ENCODE peak calls at places on chromosomes 1 and 21, in six cellular contexts. Z, S, R, W, U and Y are unnamed samples.
A peak's percentile ranks its signal among the peaks of the same experiment; 100 is the strongest.

GRCh38 chr1:37945743-37946702 is 830 bp downstream of the INPP5B start:
- DNase-seq in R (no peak), S (peak; percentile 82), Z (no peak), W (no peak), U (peak; percentile 86), Y (peak; percentile 61)

GRCh38 chr1:903721-904270 is 19.9 kb upstream of the SAMD11 start:
- DNase-seq in R (no peak), S (no peak), W (no peak), U (peak; percentile 10), Z (no peak), Y (peak; percentile 16)

GRCh38 chr1:112901387-112901786 is 54.6 kb downstream of the SLC16A1 start:
- DNase-seq in R (no peak), Z (no peak), U (no peak), S (no peak), W (no peak), Y (no peak)

GRCh38 chr1:24900985-24901781 is 28.9 kb downstream of the RUNX3 start:
- DNase-seq in U (no peak), Z (no peak), S (no peak), R (no peak), W (no peak), Y (no peak)

GRCh38 chr1:226979517-226980121 is 39.5 kb downstream of the COQ8A start:
- DNase-seq in U (peak; percentile 64), S (no peak), W (no peak), R (no peak), Z (no peak), Y (no peak)

GRCh38 chr1:208134491-208134890 is 109.7 kb downstream of the PLXNA2 start:
- DNase-seq in S (no peak), U (no peak), Z (no peak), R (no peak), W (no peak), Y (no peak)

GRCh38 chr1:27504588-27505419 is 14.8 kb upstream of the WASF2 start:
- DNase-seq in W (no peak), Z (no peak), U (peak; percentile 90), S (peak; percentile 45), R (no peak), Y (peak; percentile 94)

GRCh38 chr1:14553711-14554110 is 44.8 kb upstream of the KAZN start:
- DNase-seq in R (no peak), U (peak; percentile 13), S (peak; percentile 16), W (no peak), Z (no peak), Y (no peak)

GRCh38 chr1:213982814-213983588 is 4.8 kb upstream of the PROX1 start:
- DNase-seq in Z (no peak), R (no peak), S (no peak), W (peak; percentile 61), U (peak; percentile 56), Y (no peak)

GRCh38 chr1:6260433-6260934 is 414 bp downstream of the GPR153 start:
- DNase-seq in U (no peak), Z (no peak), W (no peak), R (no peak), S (no peak), Y (no peak)

GRCh38 chr1:200118779-200119505 is 91.4 kb downstream of the NR5A2 start:
- DNase-seq in S (no peak), Z (no peak), W (no peak), U (no peak), R (no peak), Y (no peak)

GRCh38 chr1:157849229-157849875 is 7.7 kb upstream of the CD5L start:
- DNase-seq in W (no peak), S (no peak), U (no peak), Z (no peak), R (no peak), Y (no peak)

GRCh38 chr1:227440167-227440566 is 121.9 kb upstream of the CDC42BPA start:
- DNase-seq in S (no peak), U (no peak), W (no peak), R (no peak), Z (no peak), Y (peak; percentile 58)

GRCh38 chr1:161153682-161154337 is at the start of gene UFC1:
- DNase-seq in S (peak; percentile 89), Z (peak; percentile 75), R (peak; percentile 75), U (peak; percentile 84), W (peak; percentile 78), Y (peak; percentile 93)

GRCh38 chr1:160971618-160972056 is 17.0 kb upstream of the ITLN2 start:
- DNase-seq in W (no peak), U (no peak), R (no peak), S (no peak), Z (no peak), Y (no peak)

GRCh38 chr1:59673575-59674467 is 140.9 kb upstream of the HOOK1 start:
- DNase-seq in R (no peak), U (no peak), W (no peak), Z (no peak), S (no peak), Y (no peak)

GRCh38 chr1:18913065-18913502 is 10.7 kb upstream of the ALDH4A1 start:
- DNase-seq in Z (peak; percentile 51), S (peak; percentile 61), R (peak; percentile 69), U (peak; percentile 88), W (peak; percentile 76), Y (peak; percentile 88)

GRCh38 chr1:198352975-198353695 is 187.3 kb downstream of the ATP6V1G3 start:
- DNase-seq in U (no peak), R (no peak), W (no peak), Z (no peak), S (no peak), Y (no peak)

GRCh38 chr1:86375688-86376087 is 20.4 kb downstream of the ODF2L start:
- DNase-seq in R (no peak), S (no peak), W (no peak), U (no peak), Z (no peak), Y (no peak)

GRCh38 chr1:84539972-84540371 is 33.6 kb upstream of the GNG5 start:
- DNase-seq in S (peak; percentile 17), W (no peak), U (no peak), Z (no peak), R (no peak), Y (no peak)

GRCh38 chr1:198333744-198334143 is 176.9 kb downstream of the NEK7 start:
- DNase-seq in W (no peak), R (no peak), Z (no peak), U (no peak), S (peak; percentile 50), Y (no peak)

GRCh38 chr1:220694866-220695382 is 4.8 kb downstream of the C1orf115 start:
- DNase-seq in R (no peak), S (no peak), Z (no peak), W (no peak), U (no peak), Y (no peak)

GRCh38 chr1:33473900-33474299 is 1.5 kb downstream of the ZSCAN20 start:
- DNase-seq in U (peak; percentile 55), Z (no peak), S (no peak), R (no peak), W (no peak), Y (no peak)

GRCh38 chr21:17798796-17799195 is 20.4 kb downstream of the C21orf91 start:
- DNase-seq in Z (no peak), W (no peak), S (peak; percentile 28), R (no peak), U (no peak), Y (no peak)

GRCh38 chr1:114803001-114803400 is 22.5 kb upstream of the SIKE1 start:
- DNase-seq in U (no peak), Z (no peak), R (no peak), S (no peak), W (no peak), Y (no peak)

GRCh38 chr1:3072178-3072947 is 3.4 kb downstream of the PRDM16 start:
- DNase-seq in Z (no peak), S (peak; percentile 9), W (no peak), U (no peak), R (no peak), Y (no peak)
- H3K27me3 ChIP-seq in Z (peaks cover 32% of the 10 kb centered on the region), S (peaks cover 4% of the 10 kb centered on the region), W (peaks cover 80% of the 10 kb centered on the region), U (peaks cover 60% of the 10 kb centered on the region), R (peaks cover 57% of the 10 kb centered on the region), Y (no peaks in the 10 kb centered on the region)

DNA sequence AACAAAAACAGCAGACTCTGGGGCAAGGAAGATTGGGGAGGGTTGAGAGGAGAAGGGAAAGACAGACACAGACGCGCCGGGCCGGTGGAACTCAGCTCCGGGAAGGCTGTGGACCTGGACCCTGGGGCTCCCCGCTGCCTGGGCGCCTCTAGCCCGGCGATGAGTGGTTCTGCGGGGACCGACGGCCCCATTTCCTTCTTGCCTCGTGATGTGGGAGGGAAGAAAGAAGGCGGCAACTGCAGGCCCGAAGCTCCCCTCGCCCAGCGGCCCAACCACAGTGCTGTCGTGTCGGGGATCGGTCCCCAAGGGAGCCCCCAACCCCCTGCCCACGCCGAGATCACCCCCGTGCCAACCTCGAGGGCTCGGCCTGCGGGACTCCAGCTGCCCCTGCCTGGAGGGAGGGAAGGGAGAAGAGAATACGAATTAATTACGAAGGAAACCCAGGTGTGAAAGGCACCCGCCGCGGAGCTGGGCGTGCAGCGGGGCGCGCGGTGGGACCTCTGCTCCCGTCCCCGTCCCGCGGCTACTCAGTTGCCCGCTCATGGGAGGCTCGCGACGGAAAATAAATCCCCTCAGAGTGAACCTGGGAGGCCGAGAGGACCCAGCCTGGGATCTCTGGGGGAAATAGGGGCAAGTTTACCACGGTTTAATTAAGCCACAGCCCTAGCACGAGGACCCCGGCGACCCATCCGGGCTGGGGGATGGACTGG is 7.4 kb downstream of the FOXD3 start:
- DNase-seq in W (no peak), S (no peak), R (no peak), U (no peak), Z (no peak), Y (no peak)
- H3K27me3 ChIP-seq in W (peaks cover 74% of the 10 kb centered on the region), S (peaks cover 83% of the 10 kb centered on the region), R (peaks cover 92% of the 10 kb centered on the region), U (peaks cover 82% of the 10 kb centered on the region), Z (peaks cover 73% of the 10 kb centered on the region), Y (no peaks in the 10 kb centered on the region)

DNA sequence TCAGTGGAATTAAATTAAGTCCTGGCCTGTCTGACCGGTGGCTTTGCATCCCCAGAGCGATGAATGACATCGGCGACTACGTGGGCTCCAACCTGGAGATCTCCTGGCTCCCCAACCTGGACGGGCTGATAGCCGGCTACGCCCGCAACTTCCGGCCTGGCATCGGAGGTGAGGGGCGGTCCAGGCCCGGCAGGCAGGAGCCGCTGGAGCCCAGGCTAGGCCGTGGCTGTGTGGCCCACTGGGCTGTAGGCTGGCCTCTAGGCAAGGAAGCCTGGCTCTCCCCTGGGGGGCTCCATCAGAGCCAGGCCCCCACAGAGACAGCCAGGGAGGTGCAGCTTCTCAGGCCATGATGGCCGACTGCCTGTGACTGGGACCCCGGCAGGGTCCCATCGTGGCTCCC is 5.7 kb downstream of the GABRD start:
- DNase-seq in Z (no peak), S (no peak), W (no peak), U (no peak), R (no peak), Y (no peak)
- H3K27me3 ChIP-seq in Z (peaks cover 26% of the 10 kb centered on the region), S (peaks cover 18% of the 10 kb centered on the region), W (peaks cover 78% of the 10 kb centered on the region), U (peaks cover 20% of the 10 kb centered on the region), R (peaks cover 38% of the 10 kb centered on the region), Y (no peaks in the 10 kb centered on the region)

GRCh38 chr1:229425564-229426159 is 8.2 kb downstream of the ACTA1 start:
- DNase-seq in U (no peak), R (no peak), W (no peak), S (no peak), Z (no peak), Y (no peak)

GRCh38 chr1:229431270-229432115 is 2.4 kb downstream of the ACTA1 start:
- DNase-seq in W (no peak), R (no peak), S (no peak), U (no peak), Z (no peak), Y (no peak)

GRCh38 chr1:229430761-229431269 is 3.1 kb downstream of the ACTA1 start:
- DNase-seq in R (peak; percentile 34), Z (no peak), S (peak; percentile 18), U (peak; percentile 61), W (no peak), Y (peak; percentile 36)

GRCh38 chr1:229428256-229428655 is 5.6 kb downstream of the ACTA1 start:
- DNase-seq in W (no peak), S (no peak), Z (no peak), R (no peak), U (no peak), Y (no peak)

GRCh38 chr1:229427572-229427971 is 6.3 kb downstream of the ACTA1 start:
- DNase-seq in R (no peak), W (no peak), S (no peak), Z (no peak), U (no peak), Y (no peak)
- H3K27me3 ChIP-seq in R (peaks cover 66% of the 10 kb centered on the region), W (no peaks in the 10 kb centered on the region), S (peaks cover 30% of the 10 kb centered on the region), Z (peaks cover 29% of the 10 kb centered on the region), U (peaks cover 50% of the 10 kb centered on the region), Y (no peaks in the 10 kb centered on the region)